ENCODE peak calls at places on chromosomes 11 and 22, in eight cellular contexts. B, A, K, M, H, F, T and Q are unnamed samples. For H3K9me3, the result is how much of the 10 kb centered on the place peaks cover.

GRCh38 chr11:94129505-94130335 is 1.1 kb downstream of the PANX1 start:
- DNase-seq in B (peak), A (no peak), K (peak), M (peak), H (peak), F (peak), T (no peak), Q (no peak)

GRCh38 chr11:20618083-20618482 is 18.7 kb downstream of the SLC6A5 start:
- DNase-seq in B (no peak), A (no peak), K (no peak), M (no peak), H (no peak), F (peak), T (no peak), Q (no peak)

GRCh38 chr11:26846222-26846621 is 124.4 kb upstream of the SLC5A12 start:
- DNase-seq in B (no peak), A (peak), K (no peak), M (no peak), H (no peak), F (no peak), T (peak), Q (no peak)

GRCh38 chr11:114291381-114291780 is 4.8 kb upstream of the NNMT start:
- DNase-seq in B (peak), A (peak), K (peak), M (no peak), H (peak), F (peak), T (peak), Q (no peak)

GRCh38 chr11:113147249-113147648 is 167.1 kb upstream of the TTC12 start:
- DNase-seq in B (no peak), A (no peak), K (no peak), M (peak), H (no peak), F (no peak), T (no peak), Q (no peak)

GRCh38 chr22:45200862-45201511 is 37.3 kb downstream of the NUP50 start:
- DNase-seq in B (peak), A (peak), K (peak), M (no peak), H (no peak), F (no peak), T (peak), Q (no peak)

GRCh38 chr11:123587044-123587443 is 67.4 kb downstream of the SCN3B start:
- DNase-seq in B (no peak), A (no peak), K (no peak), M (no peak), H (peak), F (no peak), T (no peak), Q (no peak)

GRCh38 chr22:35608088-35608487 is 9.0 kb downstream of the MB start:
- DNase-seq in B (no peak), A (peak), K (no peak), M (no peak), H (no peak), F (peak), T (peak), Q (peak)

GRCh38 chr22:22692707-22693530 is 48.5 kb downstream of the GGTLC2 start:
- DNase-seq in B (peak), A (peak), K (no peak), M (peak), H (peak), F (peak), T (peak), Q (peak)

GRCh38 chr11:134270250-134270714 is 5.9 kb upstream of the GLB1L3 start:
- DNase-seq in B (no peak), A (no peak), K (no peak), M (peak), H (no peak), F (no peak), T (no peak), Q (no peak)

GRCh38 chr11:15309296-15309695 is 194.6 kb downstream of the INSC start:
- DNase-seq in B (no peak), A (no peak), K (peak), M (no peak), H (peak), F (peak), T (no peak), Q (no peak)

GRCh38 chr11:65304110-65304509 is 10.6 kb upstream of the CDC42EP2 start:
- DNase-seq in B (no peak), A (no peak), K (no peak), M (no peak), H (no peak), F (no peak), T (no peak), Q (no peak)

GRCh38 chr11:10379433-10379832 is 74.6 kb downstream of the ADM start:
- DNase-seq in B (peak), A (peak), K (no peak), M (no peak), H (peak), F (peak), T (peak), Q (no peak)

GRCh38 chr11:125123194-125123946 is 11.9 kb upstream of the TMEM218 start:
- DNase-seq in B (peak), A (no peak), K (no peak), M (no peak), H (no peak), F (no peak), T (peak), Q (no peak)

GRCh38 chr11:117686711-117687110 is 110.3 kb downstream of the DSCAML1 start:
- DNase-seq in B (peak), A (no peak), K (no peak), M (no peak), H (peak), F (no peak), T (peak), Q (no peak)

GRCh38 chr11:1530686-1531256 is 41.3 kb downstream of the DUSP8 start:
- DNase-seq in B (no peak), A (peak), K (no peak), M (no peak), H (no peak), F (no peak), T (no peak), Q (no peak)

GRCh38 chr11:122045181-122045586 is 70.8 kb downstream of the BLID start:
- DNase-seq in B (peak), A (peak), K (peak), M (no peak), H (peak), F (peak), T (peak), Q (no peak)

GRCh38 chr11:2271077-2271326 is 614 bp upstream of the ASCL2 start:
- DNase-seq in B (peak), A (no peak), K (no peak), M (peak), H (no peak), F (no peak), T (no peak), Q (peak)

GRCh38 chr11:87359401-87359800 is 321.7 kb downstream of the TMEM135 start:
- DNase-seq in B (no peak), A (no peak), K (no peak), M (no peak), H (no peak), F (no peak), T (no peak), Q (no peak)

GRCh38 chr11:106447631-106448191 is 370.2 kb downstream of the AASDHPPT start:
- DNase-seq in B (no peak), A (no peak), K (peak), M (no peak), H (peak), F (no peak), T (no peak), Q (no peak)

GRCh38 chr22:22818861-22819855 is 68.5 kb upstream of the IGLL5 start:
- DNase-seq in B (no peak), A (no peak), K (no peak), M (no peak), H (no peak), F (no peak), T (no peak), Q (peak)

GRCh38 chr11:27720277-27720830 is 20.1 kb upstream of the BDNF start:
- DNase-seq in B (peak), A (no peak), K (peak), M (peak), H (peak), F (peak), T (peak), Q (no peak)

GRCh38 chr11:120750647-120751419 is 239.3 kb downstream of the GRIK4 start:
- DNase-seq in B (no peak), A (no peak), K (no peak), M (no peak), H (no peak), F (no peak), T (no peak), Q (no peak)

GRCh38 chr11:64098318-64098831 is 62.6 kb downstream of the FLRT1 start:
- DNase-seq in B (no peak), A (no peak), K (no peak), M (no peak), H (no peak), F (no peak), T (no peak), Q (no peak)

GRCh38 chr22:46602025-46602424 is 18.2 kb upstream of the GRAMD4 start:
- DNase-seq in B (peak), A (no peak), K (no peak), M (no peak), H (no peak), F (no peak), T (no peak), Q (peak)

DNA sequence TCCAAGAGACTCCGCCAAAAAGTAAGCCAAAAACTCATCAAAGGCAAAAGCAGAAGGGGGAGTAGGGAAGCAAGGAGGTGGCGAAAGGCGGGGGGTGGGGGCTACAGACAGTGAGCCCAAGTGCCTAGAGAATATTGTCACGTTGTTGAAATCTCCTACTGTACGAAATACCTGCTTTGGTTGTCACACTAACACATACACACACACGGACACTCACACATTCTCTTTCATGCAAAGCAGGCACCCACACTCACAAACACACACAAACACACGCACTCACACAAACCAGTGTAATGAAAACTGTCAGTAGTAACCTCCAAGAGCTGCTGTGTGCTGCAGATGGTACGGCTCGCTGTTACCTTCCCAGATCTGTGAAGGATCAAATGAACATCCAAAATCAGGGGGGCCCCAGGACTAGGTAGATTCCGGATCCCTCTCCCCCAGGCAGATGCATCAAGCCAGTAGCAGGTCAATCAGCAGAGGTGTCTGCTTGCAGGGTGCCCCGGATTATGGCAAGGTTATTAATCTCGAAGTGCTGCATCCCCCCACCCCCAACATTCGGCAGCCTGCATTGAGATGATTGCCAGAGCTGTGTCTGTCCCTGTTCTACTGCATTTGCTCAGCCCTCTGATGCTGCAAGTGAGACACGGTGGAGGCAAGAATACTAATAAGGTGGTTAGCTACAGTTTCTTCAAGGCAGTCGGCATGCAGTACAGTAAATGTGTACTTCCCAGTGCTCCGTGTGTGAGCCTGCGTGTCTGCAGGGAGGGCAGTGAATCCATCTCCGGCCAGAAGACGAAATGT is at the start of gene LRRC4C:
- DNase-seq in B (no peak), A (peak), K (no peak), M (peak), H (no peak), F (no peak), T (peak), Q (no peak)
- H3K9ac ChIP-seq in B (no peak), A (peak), K (no peak), M (no peak), H (no peak), F (no peak), T (no peak), Q (no peak)

GRCh38 chr11:12508151-12508740 is 130.9 kb downstream of the PARVA start:
- DNase-seq in B (peak), A (peak), K (peak), M (no peak), H (peak), F (peak), T (peak), Q (no peak)
- H3K4me3 ChIP-seq in B (no peak), A (no peak), K (peak), M (no peak), H (peak), F (peak), T (peak), Q (no peak)

DNA sequence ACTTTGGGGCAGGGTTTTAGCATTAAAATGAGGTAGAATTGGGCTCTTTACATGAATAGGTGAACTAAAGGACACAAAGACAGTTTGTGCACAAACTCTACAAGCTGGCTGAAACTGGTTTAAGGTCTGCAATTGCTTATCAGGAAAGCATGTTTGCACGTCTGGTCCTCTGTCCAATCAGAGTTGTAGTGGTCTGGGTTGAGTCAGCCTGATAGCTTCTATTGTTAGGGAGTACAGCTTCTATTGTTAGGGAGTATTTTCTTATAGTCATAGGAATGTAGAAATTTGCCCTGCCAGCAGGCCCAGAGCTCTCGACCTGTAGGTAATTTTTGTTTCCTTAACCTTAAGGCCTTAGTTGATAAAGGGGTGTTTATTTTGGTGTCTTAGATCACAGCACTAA is 1422.4 kb downstream of the LRRC4C start:
- DNase-seq in B (no peak), A (peak), K (no peak), M (no peak), H (no peak), F (no peak), T (peak), Q (no peak)
- H3K9me3 ChIP-seq in B (under half), A (under half), K (under half), M (under half), H (under half), F (under half), T (under half), Q (under half)

GRCh38 chr11:129737535-129738230 is 78.0 kb upstream of the TMEM45B start:
- DNase-seq in B (peak), A (no peak), K (no peak), M (no peak), H (no peak), F (no peak), T (no peak), Q (no peak)

GRCh38 chr11:129732926-129733325 is 82.7 kb upstream of the TMEM45B start:
- DNase-seq in B (peak), A (no peak), K (no peak), M (no peak), H (no peak), F (no peak), T (no peak), Q (no peak)

GRCh38 chr11:129733981-129734380 is 81.7 kb upstream of the TMEM45B start:
- DNase-seq in B (no peak), A (no peak), K (no peak), M (no peak), H (no peak), F (no peak), T (no peak), Q (peak)

GRCh38 chr11:129733384-129733783 is 82.3 kb upstream of the TMEM45B start:
- DNase-seq in B (no peak), A (no peak), K (no peak), M (no peak), H (no peak), F (no peak), T (no peak), Q (peak)

GRCh38 chr11:129734654-129735053 is 81.0 kb upstream of the TMEM45B start:
- DNase-seq in B (peak), A (no peak), K (no peak), M (no peak), H (no peak), F (no peak), T (no peak), Q (no peak)
- H3K9ac ChIP-seq in B (no peak), A (no peak), K (no peak), M (no peak), H (no peak), F (no peak), T (no peak), Q (no peak)

GRCh38 chr22:24282401-24282800 is 11.8 kb downstream of the SPECC1L start:
- DNase-seq in B (peak), A (no peak), K (no peak), M (no peak), H (no peak), F (no peak), T (no peak), Q (no peak)
- H3K4me3 ChIP-seq in B (no peak), A (no peak), K (no peak), M (no peak), H (no peak), F (no peak), T (no peak), Q (no peak)